ENCODE peak calls at places on chromosomes 12 and 14, in four cellular contexts. W is HepG2, V is HCT116, F is K562. Q is an unnamed sample.

GRCh38 chr12:113766133-113766879 is 199.8 kb downstream of the RBM19 start:
- DNase-seq in W (peak; percentile 87), V (no peak), F (no peak), Q (no peak)

GRCh38 chr14:31770271-31770670 is 209.1 kb downstream of the NUBPL start:
- DNase-seq in W (no peak), V (no peak), F (no peak), Q (no peak)

GRCh38 chr12:46364777-46365580 is 7.6 kb downstream of the SLC38A2 start:
- DNase-seq in W (peak; percentile 78), V (no peak), F (no peak), Q (no peak)

GRCh38 chr12:107917912-107918800 is 143.7 kb downstream of the ASCL4 start:
- DNase-seq in W (peak; percentile 23), V (peak; percentile 32), F (peak; percentile 27), Q (no peak)

GRCh38 chr12:46389130-46389616 is 16.6 kb upstream of the SLC38A2 start:
- DNase-seq in W (no peak), V (no peak), F (no peak), Q (no peak)

GRCh38 chr12:8088574-8088973 is 6.5 kb downstream of the NECAP1 start:
- DNase-seq in W (no peak), V (no peak), F (no peak), Q (no peak)

GRCh38 chr12:124390442-124391116 is 95.7 kb downstream of the RFLNA start:
- DNase-seq in W (no peak), V (peak; percentile 27), F (no peak), Q (no peak)

GRCh38 chr14:31414190-31414833 is 6.0 kb downstream of the HEATR5A start:
- DNase-seq in W (peak; percentile 49), V (no peak), F (no peak), Q (no peak)

GRCh38 chr12:67634167-67634793 is 14.3 kb upstream of the DYRK2 start:
- DNase-seq in W (no peak), V (no peak), F (no peak), Q (no peak)

DNA sequence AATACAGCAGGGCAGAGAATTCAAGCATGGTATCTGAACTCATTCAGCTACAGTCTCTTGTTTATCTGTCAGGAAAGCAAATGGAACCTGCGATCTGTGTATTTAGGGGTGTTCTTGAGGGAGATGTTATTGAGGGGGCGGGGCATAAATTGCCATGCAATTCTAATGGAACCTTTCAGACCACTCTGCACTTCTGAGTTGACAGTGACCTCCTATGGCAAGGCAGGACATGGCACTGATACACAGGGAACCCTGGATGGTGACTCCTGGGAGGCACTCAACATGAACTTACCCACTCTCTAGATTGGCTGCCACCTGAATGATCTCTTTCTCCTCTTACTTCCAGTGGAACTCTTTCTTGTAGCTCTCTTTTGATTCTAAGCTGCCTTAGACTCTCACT is 787.3 kb downstream of the VRK1 start:
- DNase-seq in W (no peak), V (peak; percentile 8), F (no peak), Q (no peak)
- TF ChIP-seq TCF7L2 in W (no peak), V (no peak), F (no peak), Q (no peak)

DNA sequence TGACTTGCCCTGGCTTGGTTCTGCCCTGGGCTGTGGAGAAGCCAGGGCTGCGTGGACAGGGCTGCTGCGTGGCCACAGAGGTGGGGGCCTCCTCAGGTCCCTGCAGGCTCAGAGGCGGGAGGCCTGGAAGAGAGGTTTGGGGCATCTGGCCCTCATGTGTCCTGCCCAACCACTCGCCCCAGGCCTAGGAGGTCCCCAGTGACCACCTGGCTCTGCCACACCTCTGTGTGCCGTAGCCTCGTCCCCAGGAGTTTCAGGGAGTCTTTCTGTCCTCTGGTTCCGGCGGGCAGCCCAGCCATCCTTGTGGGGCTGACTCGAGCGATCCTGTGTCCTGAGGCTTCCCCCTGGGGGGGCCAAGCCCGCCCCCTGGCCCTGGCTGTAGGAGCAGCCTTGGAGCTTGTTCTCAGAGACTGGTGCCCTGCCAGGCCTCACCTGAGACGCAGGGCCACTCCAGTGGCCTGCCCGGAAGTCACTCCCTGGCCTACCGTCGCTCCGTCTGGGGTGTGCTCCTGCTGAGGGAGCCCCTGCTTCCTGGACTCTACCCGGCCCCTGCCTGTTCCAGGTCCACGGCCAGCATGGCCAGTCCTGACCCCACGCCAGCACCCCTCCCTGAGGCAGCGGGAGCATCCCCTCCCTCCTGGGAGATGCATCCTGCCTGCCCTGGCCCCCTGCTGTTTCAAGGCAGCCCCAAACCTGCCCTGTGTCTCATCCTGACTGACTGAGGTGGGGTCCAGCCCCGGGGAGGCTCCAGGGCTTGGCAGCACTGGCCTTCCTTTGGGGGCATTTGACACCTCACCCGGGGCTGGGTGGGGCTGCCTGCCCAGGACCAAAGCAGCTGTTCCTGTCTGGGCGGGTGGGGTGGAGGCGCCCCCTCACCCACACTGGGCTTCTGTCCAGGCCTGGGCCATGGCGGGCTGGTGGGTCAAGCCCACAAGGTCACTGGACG is 13.9 kb downstream of the ASPG start:
- DNase-seq in W (no peak), V (no peak), F (no peak), Q (no peak)
- TF ChIP-seq CTCF in W (no peak), V (no peak), F (no peak), Q (no peak)

GRCh38 chr14:36751116-36751515 is 89.5 kb downstream of the PAX9 start:
- DNase-seq in W (no peak), V (no peak), F (no peak), Q (no peak)
- TF ChIP-seq SIN3A in W (no peak), V (no peak), F (no peak), Q (no peak)

GRCh38 chr12:90512518-90512917 is 442.5 kb downstream of the CCER1 start:
- DNase-seq in W (no peak), V (no peak), F (no peak), Q (no peak)

GRCh38 chr12:90515199-90516175 is 439.5 kb downstream of the CCER1 start:
- DNase-seq in W (no peak), V (no peak), F (no peak), Q (no peak)

GRCh38 chr12:90519285-90519684 is 435.7 kb downstream of the CCER1 start:
- DNase-seq in W (no peak), V (no peak), F (no peak), Q (no peak)

GRCh38 chr12:90510948-90511347 is 444.0 kb downstream of the CCER1 start:
- DNase-seq in W (no peak), V (no peak), F (no peak), Q (no peak)

DNA sequence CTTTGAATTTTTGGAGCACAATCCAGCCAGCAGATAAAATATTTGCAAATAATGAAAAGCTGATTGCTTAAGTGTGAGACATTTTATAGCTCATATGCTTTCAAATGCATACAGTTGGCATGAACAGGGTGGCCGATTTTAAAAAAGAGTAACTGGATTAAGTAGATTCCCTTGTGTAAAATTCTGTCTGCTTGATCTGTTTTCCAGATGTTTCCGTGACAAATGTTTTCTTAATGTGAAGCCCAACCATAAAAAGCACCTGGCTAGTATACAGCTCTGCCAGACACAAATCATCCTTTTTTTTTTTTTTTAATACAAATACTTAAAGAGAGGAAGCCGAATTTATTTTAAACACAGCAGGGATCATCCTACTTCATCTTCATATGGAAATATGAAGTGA is 440.7 kb downstream of the CCER1 start:
- DNase-seq in W (no peak), V (no peak), F (no peak), Q (no peak)
- TF ChIP-seq TCF7L2 in W (no peak), V (no peak), F (no peak), Q (no peak)

GRCh38 chr12:6570264-6570887 is 2.3 kb upstream of the NOP2 start:
- DNase-seq in W (peak; percentile 63), V (peak; percentile 37), F (peak; percentile 43), Q (no peak)
- TF ChIP-seq CTCF in W (peak; percentile 84), V (peak; percentile 36), F (peak; percentile 55), Q (peak; percentile 85)

DNA sequence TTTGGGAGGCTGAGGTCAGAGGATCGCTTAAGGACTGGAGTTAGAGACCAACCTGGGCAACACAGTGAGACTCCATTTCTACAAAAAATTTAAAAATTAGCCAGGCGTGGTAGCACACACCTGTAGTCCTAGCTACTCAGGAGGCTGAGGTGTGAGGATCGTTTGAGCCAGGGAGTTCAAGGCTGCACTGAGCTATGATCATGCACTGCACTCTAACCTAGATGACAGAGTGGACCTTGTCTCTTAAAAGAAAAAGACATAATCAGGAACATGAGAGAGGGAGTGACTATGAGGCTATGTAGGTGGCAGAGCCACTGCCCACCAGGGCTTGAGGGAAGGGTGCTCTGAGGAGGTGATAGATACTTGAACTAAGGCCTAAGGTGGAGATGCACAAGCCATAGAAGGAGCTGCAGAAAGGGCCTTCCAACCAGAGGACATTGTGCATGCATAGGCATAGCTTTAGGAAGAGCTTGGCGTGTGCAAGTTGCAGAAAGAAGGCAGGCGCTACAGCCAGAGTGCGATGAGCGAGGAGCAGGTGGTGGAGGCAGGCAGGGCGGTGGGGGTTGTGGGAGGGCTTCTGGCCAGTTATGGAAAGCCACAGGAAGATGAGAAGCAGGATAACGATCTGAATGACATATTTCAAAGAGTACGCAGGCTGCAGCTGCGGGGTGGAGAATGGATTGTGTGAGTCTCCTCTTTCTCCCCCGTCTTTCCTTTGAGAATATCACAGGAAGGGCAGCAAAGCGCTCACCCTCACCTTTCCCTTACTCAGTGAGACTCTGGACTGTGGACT is 49.0 kb upstream of the PLXNC1 start:
- DNase-seq in W (no peak), V (no peak), F (peak; percentile 17), Q (peak; percentile 33)
- TF ChIP-seq SIN3A in W (no peak), V (no peak), F (no peak), Q (no peak)

DNA sequence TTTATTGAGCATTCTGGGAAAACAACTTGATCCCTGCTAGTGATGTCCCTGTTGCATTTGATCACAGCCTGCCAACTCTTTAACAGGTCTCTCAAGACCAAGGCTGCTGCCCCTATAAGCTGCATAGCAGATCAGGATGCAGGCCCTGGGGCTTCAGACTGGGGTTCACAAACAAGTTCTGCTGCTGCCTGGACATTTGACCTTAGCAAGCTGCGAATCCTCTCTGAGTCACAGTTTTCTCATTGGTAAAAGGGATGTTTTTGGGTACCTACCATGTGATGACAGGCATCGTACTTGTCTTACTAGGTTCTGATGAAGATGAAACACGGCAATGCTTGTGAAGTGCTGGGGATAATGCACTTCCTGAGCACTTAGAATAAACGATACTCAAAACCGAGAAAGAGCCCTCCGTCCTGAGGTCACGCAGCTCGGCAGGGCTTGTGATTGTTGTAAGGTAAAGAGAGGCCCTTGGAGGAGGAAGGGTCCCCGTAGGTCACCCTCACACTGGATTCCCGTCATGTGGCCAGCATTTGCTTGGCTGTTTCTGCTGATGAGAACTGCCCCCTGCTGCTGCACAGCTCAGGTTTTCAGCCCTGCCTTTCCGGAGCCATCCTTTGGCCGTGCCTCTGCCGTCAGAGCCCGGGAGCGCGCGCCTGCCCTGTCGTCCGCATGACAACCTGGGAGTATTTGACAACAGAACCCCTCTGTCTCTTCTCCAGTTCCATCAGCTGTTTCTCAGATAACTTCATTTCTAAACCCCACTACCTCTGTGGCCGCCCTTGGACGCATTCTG is 39.1 kb downstream of the TSPAN9 start:
- DNase-seq in W (no peak), V (no peak), F (no peak), Q (no peak)
- TF ChIP-seq TCF7L2 in W (no peak), V (no peak), F (no peak), Q (no peak)

DNA sequence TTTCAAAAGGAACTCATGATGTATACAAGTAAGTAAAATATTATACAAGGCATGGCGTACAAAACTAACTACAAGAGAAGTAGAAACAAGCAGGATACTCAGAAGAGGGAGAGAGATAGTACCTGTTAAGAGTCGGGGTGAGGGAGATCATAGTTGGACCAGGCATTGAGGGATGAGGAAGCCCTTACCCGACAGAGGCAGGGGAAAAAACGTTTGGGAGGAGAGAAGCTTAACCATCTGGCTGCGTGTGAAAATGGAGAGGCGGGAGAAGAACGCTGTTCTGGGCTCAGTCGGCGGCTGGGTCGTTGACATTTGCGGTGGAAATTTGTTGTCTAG is 575 bp upstream of the FMNL3 start:
- DNase-seq in W (no peak), V (no peak), F (no peak), Q (no peak)
- TF ChIP-seq CTCF in W (no peak), V (no peak), F (no peak), Q (peak; percentile 29)